ENCODE peak calls at places on chromosomes 13 and 19, in eight cellular contexts. One of them, this sample, is unnamed.

GRCh38 chr19:688214-688613 is 7.0 kb downstream of the PRSS57 start:
- DNase-seq in GM23248: no peak
- DNase-seq in left ventricle myocardium inferior: no peak
- DNase-seq in HEK293T: no peak
- DNase-seq in left kidney: no peak
- DNase-seq in stimulated activated CD4-positive, alpha-beta T cell treated with anti-CD3 and anti-CD28 coated beads, Interleukin-4, amount 100 ng/mL, for 24 hours: no peak
- DNase-seq in Right ventricle myocardium superior: no peak
- DNase-seq in activated CD8-positive, alpha-beta T cell treated with anti-CD3 and anti-CD28 coated beads for 36 hours: no peak
- DNase-seq in this sample: no peak

GRCh38 chr13:111467111-111467890 is 146.9 kb downstream of the TEX29 start:
- DNase-seq in GM23248: no peak
- DNase-seq in left ventricle myocardium inferior: no peak
- DNase-seq in HEK293T: no peak
- DNase-seq in left kidney: no peak
- DNase-seq in stimulated activated CD4-positive, alpha-beta T cell treated with anti-CD3 and anti-CD28 coated beads, Interleukin-4, amount 100 ng/mL, for 24 hours: no peak
- DNase-seq in Right ventricle myocardium superior: no peak
- DNase-seq in activated CD8-positive, alpha-beta T cell treated with anti-CD3 and anti-CD28 coated beads for 36 hours: no peak
- DNase-seq in this sample: no peak

GRCh38 chr13:37602743-37603381 is 4.3 kb upstream of the POSTN start:
- DNase-seq in GM23248: peak
- DNase-seq in left ventricle myocardium inferior: no peak
- DNase-seq in HEK293T: no peak
- DNase-seq in left kidney: peak
- DNase-seq in stimulated activated CD4-positive, alpha-beta T cell treated with anti-CD3 and anti-CD28 coated beads, Interleukin-4, amount 100 ng/mL, for 24 hours: no peak
- DNase-seq in Right ventricle myocardium superior: no peak
- DNase-seq in activated CD8-positive, alpha-beta T cell treated with anti-CD3 and anti-CD28 coated beads for 36 hours: no peak
- DNase-seq in this sample: peak

GRCh38 chr19:56351208-56351607 is 36.6 kb upstream of the ZSCAN5A start:
- DNase-seq in GM23248: no peak
- DNase-seq in left ventricle myocardium inferior: no peak
- DNase-seq in HEK293T: no peak
- DNase-seq in left kidney: no peak
- DNase-seq in stimulated activated CD4-positive, alpha-beta T cell treated with anti-CD3 and anti-CD28 coated beads, Interleukin-4, amount 100 ng/mL, for 24 hours: no peak
- DNase-seq in Right ventricle myocardium superior: no peak
- DNase-seq in activated CD8-positive, alpha-beta T cell treated with anti-CD3 and anti-CD28 coated beads for 36 hours: no peak
- DNase-seq in this sample: no peak

GRCh38 chr13:23044906-23045305 is 135.9 kb upstream of the SGCG start:
- DNase-seq in GM23248: no peak
- DNase-seq in left ventricle myocardium inferior: no peak
- DNase-seq in HEK293T: no peak
- DNase-seq in left kidney: no peak
- DNase-seq in stimulated activated CD4-positive, alpha-beta T cell treated with anti-CD3 and anti-CD28 coated beads, Interleukin-4, amount 100 ng/mL, for 24 hours: no peak
- DNase-seq in Right ventricle myocardium superior: no peak
- DNase-seq in activated CD8-positive, alpha-beta T cell treated with anti-CD3 and anti-CD28 coated beads for 36 hours: no peak
- DNase-seq in this sample: no peak

GRCh38 chr13:87042946-87043345 is 628.2 kb upstream of the SLITRK5 start:
- DNase-seq in GM23248: peak
- DNase-seq in left ventricle myocardium inferior: no peak
- DNase-seq in HEK293T: no peak
- DNase-seq in left kidney: no peak
- DNase-seq in stimulated activated CD4-positive, alpha-beta T cell treated with anti-CD3 and anti-CD28 coated beads, Interleukin-4, amount 100 ng/mL, for 24 hours: no peak
- DNase-seq in Right ventricle myocardium superior: no peak
- DNase-seq in activated CD8-positive, alpha-beta T cell treated with anti-CD3 and anti-CD28 coated beads for 36 hours: no peak
- DNase-seq in this sample: peak

GRCh38 chr19:10566658-10567410 is 1.0 kb upstream of the KRI1 start:
- DNase-seq in GM23248: peak
- DNase-seq in left ventricle myocardium inferior: no peak
- DNase-seq in HEK293T: no peak
- DNase-seq in left kidney: no peak
- DNase-seq in stimulated activated CD4-positive, alpha-beta T cell treated with anti-CD3 and anti-CD28 coated beads, Interleukin-4, amount 100 ng/mL, for 24 hours: peak
- DNase-seq in Right ventricle myocardium superior: no peak
- DNase-seq in activated CD8-positive, alpha-beta T cell treated with anti-CD3 and anti-CD28 coated beads for 36 hours: peak
- DNase-seq in this sample: no peak

GRCh38 chr13:41700790-41701310 is 243.5 kb downstream of the RGCC start:
- DNase-seq in GM23248: peak
- DNase-seq in left ventricle myocardium inferior: no peak
- DNase-seq in HEK293T: no peak
- DNase-seq in left kidney: no peak
- DNase-seq in stimulated activated CD4-positive, alpha-beta T cell treated with anti-CD3 and anti-CD28 coated beads, Interleukin-4, amount 100 ng/mL, for 24 hours: no peak
- DNase-seq in Right ventricle myocardium superior: no peak
- DNase-seq in activated CD8-positive, alpha-beta T cell treated with anti-CD3 and anti-CD28 coated beads for 36 hours: no peak
- DNase-seq in this sample: peak

GRCh38 chr19:13841339-13842293 is 35.3 kb upstream of the NANOS3 start:
- DNase-seq in GM23248: peak
- DNase-seq in left ventricle myocardium inferior: no peak
- DNase-seq in HEK293T: no peak
- DNase-seq in left kidney: no peak
- DNase-seq in stimulated activated CD4-positive, alpha-beta T cell treated with anti-CD3 and anti-CD28 coated beads, Interleukin-4, amount 100 ng/mL, for 24 hours: no peak
- DNase-seq in Right ventricle myocardium superior: peak
- DNase-seq in activated CD8-positive, alpha-beta T cell treated with anti-CD3 and anti-CD28 coated beads for 36 hours: no peak
- DNase-seq in this sample: peak

GRCh38 chr19:10404888-10405808 is 1.8 kb upstream of the CDC37 start:
- DNase-seq in GM23248: peak
- DNase-seq in left ventricle myocardium inferior: no peak
- DNase-seq in HEK293T: no peak
- DNase-seq in left kidney: no peak
- DNase-seq in stimulated activated CD4-positive, alpha-beta T cell treated with anti-CD3 and anti-CD28 coated beads, Interleukin-4, amount 100 ng/mL, for 24 hours: peak
- DNase-seq in Right ventricle myocardium superior: no peak
- DNase-seq in activated CD8-positive, alpha-beta T cell treated with anti-CD3 and anti-CD28 coated beads for 36 hours: peak
- DNase-seq in this sample: peak

GRCh38 chr13:69050696-69051095 is 1056.9 kb upstream of the ATXN8OS start:
- DNase-seq in GM23248: no peak
- DNase-seq in left ventricle myocardium inferior: no peak
- DNase-seq in HEK293T: no peak
- DNase-seq in left kidney: no peak
- DNase-seq in stimulated activated CD4-positive, alpha-beta T cell treated with anti-CD3 and anti-CD28 coated beads, Interleukin-4, amount 100 ng/mL, for 24 hours: no peak
- DNase-seq in Right ventricle myocardium superior: no peak
- DNase-seq in activated CD8-positive, alpha-beta T cell treated with anti-CD3 and anti-CD28 coated beads for 36 hours: no peak
- DNase-seq in this sample: no peak

GRCh38 chr13:79604752-79605151 is 123.8 kb downstream of the NDFIP2 start:
- DNase-seq in GM23248: no peak
- DNase-seq in left ventricle myocardium inferior: no peak
- DNase-seq in HEK293T: no peak
- DNase-seq in left kidney: no peak
- DNase-seq in stimulated activated CD4-positive, alpha-beta T cell treated with anti-CD3 and anti-CD28 coated beads, Interleukin-4, amount 100 ng/mL, for 24 hours: no peak
- DNase-seq in Right ventricle myocardium superior: no peak
- DNase-seq in activated CD8-positive, alpha-beta T cell treated with anti-CD3 and anti-CD28 coated beads for 36 hours: no peak
- DNase-seq in this sample: no peak

GRCh38 chr19:10289836-10290438 is at the start of gene ICAM5:
- DNase-seq in GM23248: peak
- DNase-seq in left ventricle myocardium inferior: no peak
- DNase-seq in HEK293T: peak
- DNase-seq in left kidney: no peak
- DNase-seq in stimulated activated CD4-positive, alpha-beta T cell treated with anti-CD3 and anti-CD28 coated beads, Interleukin-4, amount 100 ng/mL, for 24 hours: peak
- DNase-seq in Right ventricle myocardium superior: no peak
- DNase-seq in activated CD8-positive, alpha-beta T cell treated with anti-CD3 and anti-CD28 coated beads for 36 hours: peak
- DNase-seq in this sample: peak

GRCh38 chr13:69970521-69970920 is 137.1 kb upstream of the ATXN8OS start:
- DNase-seq in GM23248: no peak
- DNase-seq in left ventricle myocardium inferior: no peak
- DNase-seq in HEK293T: no peak
- DNase-seq in left kidney: no peak
- DNase-seq in stimulated activated CD4-positive, alpha-beta T cell treated with anti-CD3 and anti-CD28 coated beads, Interleukin-4, amount 100 ng/mL, for 24 hours: no peak
- DNase-seq in Right ventricle myocardium superior: no peak
- DNase-seq in activated CD8-positive, alpha-beta T cell treated with anti-CD3 and anti-CD28 coated beads for 36 hours: no peak
- DNase-seq in this sample: no peak

GRCh38 chr13:49932066-49932465 is 4.1 kb downstream of the SPRYD7 start:
- DNase-seq in GM23248: no peak
- DNase-seq in left ventricle myocardium inferior: no peak
- DNase-seq in HEK293T: no peak
- DNase-seq in left kidney: no peak
- DNase-seq in stimulated activated CD4-positive, alpha-beta T cell treated with anti-CD3 and anti-CD28 coated beads, Interleukin-4, amount 100 ng/mL, for 24 hours: no peak
- DNase-seq in Right ventricle myocardium superior: no peak
- DNase-seq in activated CD8-positive, alpha-beta T cell treated with anti-CD3 and anti-CD28 coated beads for 36 hours: no peak
- DNase-seq in this sample: no peak

This sample was measured in NCI-H69.